ENCODE peak calls at places on chromosomes 16 and 17, in four cellular contexts. One of them, this sample, is unnamed.

GRCh38 chr17:58402047-58402446 is 15.3 kb downstream of the RNF43 start:
- DNase-seq in GM12878: no peak
- DNase-seq in sigmoid colon: no peak
- DNase-seq in HCT116: peak; percentile 85
- DNase-seq in this sample: no peak

GRCh38 chr17:61551255-61551742 is 39.7 kb downstream of the NACA2 start:
- DNase-seq in GM12878: no peak
- DNase-seq in sigmoid colon: no peak
- DNase-seq in HCT116: peak; percentile 59
- DNase-seq in this sample: no peak

GRCh38 chr16:14511798-14512131 is 118.3 kb downstream of the PARN start:
- DNase-seq in GM12878: no peak
- DNase-seq in sigmoid colon: no peak
- DNase-seq in HCT116: no peak
- DNase-seq in this sample: no peak

GRCh38 chr17:50659220-50659619 is 24.5 kb downstream of the ABCC3 start:
- DNase-seq in GM12878: no peak
- DNase-seq in sigmoid colon: peak; percentile 60
- DNase-seq in HCT116: no peak
- DNase-seq in this sample: no peak

GRCh38 chr16:56812884-56813283 is 52.1 kb upstream of the SLC12A3 start:
- DNase-seq in GM12878: no peak
- DNase-seq in sigmoid colon: no peak
- DNase-seq in HCT116: no peak
- DNase-seq in this sample: no peak

GRCh38 chr16:4093495-4094137 is 22.6 kb downstream of the ADCY9 start:
- DNase-seq in GM12878: no peak
- DNase-seq in sigmoid colon: peak; percentile 78
- DNase-seq in HCT116: no peak
- DNase-seq in this sample: no peak

GRCh38 chr17:18246880-18247612 is 11.5 kb downstream of the FLII start:
- DNase-seq in GM12878: no peak
- DNase-seq in sigmoid colon: peak; percentile 81
- DNase-seq in HCT116: no peak
- DNase-seq in this sample: no peak

GRCh38 chr17:62611767-62612166 is 15.7 kb upstream of the MRC2 start:
- DNase-seq in GM12878: peak; percentile 15
- DNase-seq in sigmoid colon: no peak
- DNase-seq in HCT116: no peak
- DNase-seq in this sample: no peak

GRCh38 chr17:44012874-44013273 is 1.9 kb downstream of the TMEM101 start:
- DNase-seq in GM12878: no peak
- DNase-seq in sigmoid colon: no peak
- DNase-seq in HCT116: no peak
- DNase-seq in this sample: no peak

GRCh38 chr16:69830534-69831211 is 68.5 kb downstream of the WWP2 start:
- DNase-seq in GM12878: no peak
- DNase-seq in sigmoid colon: no peak
- DNase-seq in HCT116: no peak
- DNase-seq in this sample: no peak

GRCh38 chr16:3771513-3771912 is 54.2 kb upstream of the TRAP1 start:
- DNase-seq in GM12878: no peak
- DNase-seq in sigmoid colon: no peak
- DNase-seq in HCT116: no peak
- DNase-seq in this sample: no peak

GRCh38 chr16:88432753-88433152 is 20.3 kb upstream of the ZFPM1 start:
- DNase-seq in GM12878: no peak
- DNase-seq in sigmoid colon: no peak
- DNase-seq in HCT116: no peak
- DNase-seq in this sample: no peak

GRCh38 chr17:75131278-75132017 is at the start of gene NT5C:
- DNase-seq in GM12878: no peak
- DNase-seq in sigmoid colon: peak; percentile 91
- DNase-seq in HCT116: no peak
- DNase-seq in this sample: no peak

GRCh38 chr17:10050597-10051101 is 145.6 kb upstream of the RCVRN start:
- DNase-seq in GM12878: peak; percentile 68
- DNase-seq in sigmoid colon: peak; percentile 85
- DNase-seq in HCT116: no peak
- DNase-seq in this sample: no peak

GRCh38 chr17:81329279-81329926 is 34.3 kb upstream of the SLC38A10 start:
- DNase-seq in GM12878: no peak
- DNase-seq in sigmoid colon: peak; percentile 97
- DNase-seq in HCT116: peak; percentile 91
- DNase-seq in this sample: peak; percentile 97

GRCh38 chr16:1316033-1316405 is 6.6 kb downstream of the UBE2I start:
- DNase-seq in GM12878: no peak
- DNase-seq in sigmoid colon: no peak
- DNase-seq in HCT116: no peak
- DNase-seq in this sample: no peak

GRCh38 chr16:1545044-1545736 is 11.7 kb downstream of the TMEM204 start:
- DNase-seq in GM12878: no peak
- DNase-seq in sigmoid colon: no peak
- DNase-seq in HCT116: no peak
- DNase-seq in this sample: no peak

GRCh38 chr16:67001726-67002125 is 13.3 kb downstream of the CES4A start:
- DNase-seq in GM12878: no peak
- DNase-seq in sigmoid colon: no peak
- DNase-seq in HCT116: no peak
- DNase-seq in this sample: no peak

GRCh38 chr16:85123891-85124635 is 11.8 kb upstream of the CIBAR2 start:
- DNase-seq in GM12878: no peak
- DNase-seq in sigmoid colon: peak; percentile 86
- DNase-seq in HCT116: no peak
- DNase-seq in this sample: no peak
- TF ChIP-seq POLR2AphosphoS5 in GM12878: no peak
- TF ChIP-seq POLR2AphosphoS5 in sigmoid colon: no peak
- TF ChIP-seq POLR2AphosphoS5 in HCT116: no peak
- TF ChIP-seq POLR2AphosphoS5 in this sample: peak; percentile 93

DNA sequence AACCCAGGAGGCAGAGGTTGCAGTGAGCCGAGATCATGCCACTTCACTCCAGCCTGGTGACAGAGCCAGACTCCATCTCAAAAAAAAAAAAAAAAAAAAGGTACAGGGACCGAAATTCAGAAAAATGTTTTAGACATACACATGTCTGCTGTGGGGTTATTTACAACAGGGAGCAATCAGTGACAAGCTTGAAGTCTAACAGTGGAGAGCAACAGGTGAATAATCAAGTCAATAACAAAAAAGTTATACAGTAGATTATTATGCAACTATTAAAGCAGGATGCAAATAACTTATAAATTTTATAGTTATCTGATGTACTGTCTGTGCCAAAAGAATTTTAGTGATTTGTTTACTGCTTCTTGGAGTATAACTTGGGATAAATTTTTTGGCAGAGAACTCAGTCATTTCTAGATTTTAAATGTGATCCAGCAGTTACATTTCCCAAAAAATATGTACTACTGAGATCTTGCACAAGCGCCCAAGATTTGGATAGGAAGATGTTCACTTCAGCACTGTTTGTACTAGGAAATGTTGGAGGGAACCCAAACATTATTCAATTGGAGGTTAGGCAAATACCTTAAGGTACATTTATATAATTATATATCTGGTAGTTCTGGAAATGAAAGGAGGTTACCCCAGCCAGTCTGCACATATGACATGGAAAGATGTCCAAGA is 34.1 kb downstream of the EEF2K start:
- DNase-seq in GM12878: no peak
- DNase-seq in sigmoid colon: no peak
- DNase-seq in HCT116: no peak
- DNase-seq in this sample: no peak
- TF ChIP-seq POLR2AphosphoS5 in GM12878: no peak
- TF ChIP-seq POLR2AphosphoS5 in sigmoid colon: peak; percentile 32
- TF ChIP-seq POLR2AphosphoS5 in HCT116: no peak
- TF ChIP-seq POLR2AphosphoS5 in this sample: no peak

GRCh38 chr16:30896203-30896889 is at the start of gene CTF1:
- DNase-seq in GM12878: no peak
- DNase-seq in sigmoid colon: peak; percentile 93
- DNase-seq in HCT116: peak; percentile 65
- DNase-seq in this sample: no peak

GRCh38 chr16:30899794-30900193 is 3.4 kb downstream of the CTF1 start:
- DNase-seq in GM12878: no peak
- DNase-seq in sigmoid colon: no peak
- DNase-seq in HCT116: no peak
- DNase-seq in this sample: no peak

GRCh38 chr16:30895592-30896202 is 717 bp upstream of the CTF1 start:
- DNase-seq in GM12878: no peak
- DNase-seq in sigmoid colon: no peak
- DNase-seq in HCT116: peak; percentile 34
- DNase-seq in this sample: no peak

GRCh38 chr16:30894540-30895368 is 877 bp upstream of the BCL7C start:
- DNase-seq in GM12878: no peak
- DNase-seq in sigmoid colon: no peak
- DNase-seq in HCT116: no peak
- DNase-seq in this sample: no peak

GRCh38 chr16:30896890-30897730 is 696 bp downstream of the CTF1 start:
- DNase-seq in GM12878: no peak
- DNase-seq in sigmoid colon: peak; percentile 97
- DNase-seq in HCT116: peak; percentile 86
- DNase-seq in this sample: no peak
- TF ChIP-seq POLR2AphosphoS5 in GM12878: no peak
- TF ChIP-seq POLR2AphosphoS5 in sigmoid colon: peak; percentile 80
- TF ChIP-seq POLR2AphosphoS5 in HCT116: peak; percentile 74
- TF ChIP-seq POLR2AphosphoS5 in this sample: peak; percentile 75

GRCh38 chr17:39729280-39729851 is 966 bp downstream of the MIEN1 start:
- DNase-seq in GM12878: no peak
- DNase-seq in sigmoid colon: no peak
- DNase-seq in HCT116: no peak
- DNase-seq in this sample: no peak

GRCh38 chr17:39726617-39727016 is 3.7 kb downstream of the MIEN1 start:
- DNase-seq in GM12878: no peak
- DNase-seq in sigmoid colon: no peak
- DNase-seq in HCT116: no peak
- DNase-seq in this sample: no peak

GRCh38 chr17:39727556-39727955 is 2.8 kb downstream of the MIEN1 start:
- DNase-seq in GM12878: no peak
- DNase-seq in sigmoid colon: no peak
- DNase-seq in HCT116: no peak
- DNase-seq in this sample: no peak

GRCh38 chr17:39732586-39732985 is 2.3 kb upstream of the MIEN1 start:
- DNase-seq in GM12878: no peak
- DNase-seq in sigmoid colon: no peak
- DNase-seq in HCT116: no peak
- DNase-seq in this sample: no peak

GRCh38 chr17:39730095-39730921 is at the start of gene MIEN1:
- DNase-seq in GM12878: peak; percentile 43
- DNase-seq in sigmoid colon: peak; percentile 95
- DNase-seq in HCT116: peak; percentile 64
- DNase-seq in this sample: no peak
- TF ChIP-seq POLR2AphosphoS5 in GM12878: peak; percentile 80
- TF ChIP-seq POLR2AphosphoS5 in sigmoid colon: peak; percentile 92
- TF ChIP-seq POLR2AphosphoS5 in HCT116: peak; percentile 84
- TF ChIP-seq POLR2AphosphoS5 in this sample: no peak

GRCh38 chr16:74991268-74991592 is 6.3 kb upstream of the WDR59 start:
- DNase-seq in GM12878: no peak
- DNase-seq in sigmoid colon: no peak
- DNase-seq in HCT116: no peak
- DNase-seq in this sample: no peak

GRCh38 chr16:74990832-74991231 is 5.9 kb upstream of the WDR59 start:
- DNase-seq in GM12878: no peak
- DNase-seq in sigmoid colon: no peak
- DNase-seq in HCT116: no peak
- DNase-seq in this sample: no peak

GRCh38 chr16:74995986-74996385 is 2.8 kb upstream of the ZNRF1 start:
- DNase-seq in GM12878: no peak
- DNase-seq in sigmoid colon: no peak
- DNase-seq in HCT116: no peak
- DNase-seq in this sample: no peak

GRCh38 chr16:74987027-74987681 is 2.2 kb upstream of the WDR59 start:
- DNase-seq in GM12878: no peak
- DNase-seq in sigmoid colon: no peak
- DNase-seq in HCT116: no peak
- DNase-seq in this sample: no peak

DNA sequence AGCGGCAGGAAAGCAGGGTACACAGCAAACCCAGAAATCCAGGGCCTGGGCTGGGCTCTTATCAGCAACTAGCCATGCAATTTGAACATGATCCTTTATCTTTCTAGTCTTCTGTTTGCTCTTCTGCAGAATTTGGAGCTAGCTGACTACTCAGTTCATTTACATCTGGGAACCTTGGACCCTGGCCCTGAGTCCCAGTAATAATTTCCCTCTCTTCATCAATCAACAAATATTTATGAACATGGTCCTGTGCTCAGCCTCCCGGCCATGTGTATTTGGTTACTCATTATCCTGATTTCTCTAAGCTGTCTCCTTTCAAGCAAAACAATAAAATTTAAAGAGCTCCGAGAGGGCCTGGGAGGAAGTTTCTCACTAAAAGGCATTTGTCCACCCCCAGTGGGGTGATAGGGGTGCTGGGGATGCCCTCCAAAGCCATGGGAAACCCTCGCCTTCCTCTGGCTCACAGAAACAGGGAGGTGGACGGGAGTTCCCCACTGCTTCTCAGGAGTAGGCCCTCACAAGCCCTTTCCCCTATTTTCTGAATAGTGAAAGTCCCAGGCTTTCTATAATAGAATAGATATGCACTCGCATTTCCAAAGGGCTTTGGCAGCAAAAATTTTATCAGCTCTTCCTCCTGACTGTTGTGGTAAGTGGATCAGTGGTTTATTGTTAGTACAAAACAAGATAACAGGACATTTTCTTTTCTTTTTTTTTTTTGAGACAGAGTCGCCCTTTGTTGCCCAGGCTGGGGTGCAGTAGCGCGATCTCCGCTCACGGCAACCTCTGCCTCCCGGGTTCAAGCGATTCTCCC is 6.9 kb upstream of the WDR59 start:
- DNase-seq in GM12878: no peak
- DNase-seq in sigmoid colon: no peak
- DNase-seq in HCT116: no peak
- DNase-seq in this sample: no peak
- TF ChIP-seq POLR2AphosphoS5 in GM12878: no peak
- TF ChIP-seq POLR2AphosphoS5 in sigmoid colon: no peak
- TF ChIP-seq POLR2AphosphoS5 in HCT116: no peak
- TF ChIP-seq POLR2AphosphoS5 in this sample: no peak

DNA sequence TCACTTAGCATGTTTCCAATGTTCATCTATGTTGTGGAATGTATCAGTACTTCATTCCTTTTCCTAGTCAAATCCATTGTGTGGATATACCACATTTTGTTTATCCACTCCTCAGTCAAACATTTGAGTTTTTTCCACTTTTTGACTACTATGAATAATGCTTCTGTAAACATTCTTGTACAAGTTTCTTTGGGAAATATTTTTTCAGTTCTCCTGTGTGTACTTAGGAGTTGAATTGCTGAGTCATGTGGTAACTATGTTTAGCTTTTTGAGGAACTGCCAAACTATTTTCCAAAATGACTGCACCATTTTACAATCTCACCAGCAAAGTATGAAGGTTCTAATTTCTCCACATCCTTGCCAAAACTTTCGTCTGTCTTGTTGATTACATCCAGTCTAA is 223.7 kb upstream of the AXIN2 start:
- DNase-seq in GM12878: no peak
- DNase-seq in sigmoid colon: no peak
- DNase-seq in HCT116: peak; percentile 66
- DNase-seq in this sample: no peak
- TF ChIP-seq POLR2AphosphoS5 in GM12878: no peak
- TF ChIP-seq POLR2AphosphoS5 in sigmoid colon: peak; percentile 37
- TF ChIP-seq POLR2AphosphoS5 in HCT116: no peak
- TF ChIP-seq POLR2AphosphoS5 in this sample: no peak

GRCh38 chr17:40608061-40608581 is 39.5 kb downstream of the SMARCE1 start:
- DNase-seq in GM12878: no peak
- DNase-seq in sigmoid colon: no peak
- DNase-seq in HCT116: no peak
- DNase-seq in this sample: no peak
- TF ChIP-seq POLR2AphosphoS5 in GM12878: no peak
- TF ChIP-seq POLR2AphosphoS5 in sigmoid colon: no peak
- TF ChIP-seq POLR2AphosphoS5 in HCT116: no peak
- TF ChIP-seq POLR2AphosphoS5 in this sample: no peak

This sample was measured in vagina.